ENCODE peak calls at places on chromosomes 16 and 17, in four cellular contexts. L, Z, N and A are unnamed samples.

GRCh38 chr17:37848690-37849616 is 75.3 kb upstream of the TBC1D3K start:
- DNase-seq in L (no peak), Z (peak), N (no peak), A (no peak)

GRCh38 chr16:11405331-11406176 is 60.3 kb downstream of the RMI2 start:
- DNase-seq in Z (no peak), L (peak), N (no peak), A (no peak)

GRCh38 chr16:12502671-12503070 is 301.0 kb downstream of the CPPED1 start:
- DNase-seq in Z (no peak), L (no peak), N (no peak), A (no peak)

GRCh38 chr17:59221159-59221847 is 992 bp downstream of the GDPD1 start:
- DNase-seq in L (no peak), Z (no peak), N (no peak), A (no peak)

GRCh38 chr17:40542562-40543411 is 22.5 kb downstream of the CCR7 start:
- DNase-seq in L (peak), N (no peak), Z (peak), A (peak)

GRCh38 chr17:7004398-7005253 is 7.8 kb upstream of the RNASEK start:
- DNase-seq in N (peak), Z (no peak), L (peak), A (no peak)

GRCh38 chr16:79897444-79898146 is 297.1 kb upstream of the MAF start:
- DNase-seq in N (no peak), L (peak), Z (no peak), A (no peak)

GRCh38 chr17:2120550-2121335 is 65.8 kb downstream of the HIC1 start:
- DNase-seq in Z (no peak), N (no peak), L (no peak), A (no peak)

GRCh38 chr16:9186061-9186460 is 94.6 kb downstream of the HAPSTR1 start:
- DNase-seq in L (no peak), N (no peak), Z (no peak), A (no peak)

GRCh38 chr16:11414815-11415775 is 69.8 kb downstream of the RMI2 start:
- DNase-seq in Z (no peak), L (no peak), N (no peak), A (no peak)

GRCh38 chr16:13471036-13471435 is 448.9 kb upstream of the ERCC4 start:
- DNase-seq in Z (no peak), L (no peak), N (no peak), A (no peak)

GRCh38 chr17:49338883-49339282 is 23.2 kb downstream of the ZNF652 start:
- DNase-seq in N (no peak), Z (no peak), L (no peak), A (no peak)

GRCh38 chr16:81790772-81791171 is 11.7 kb downstream of the PLCG2 start:
- DNase-seq in Z (no peak), L (no peak), N (no peak), A (no peak)

GRCh38 chr17:42387221-42387657 is 1.0 kb downstream of the STAT3 start:
- DNase-seq in Z (no peak), N (peak), L (peak), A (no peak)

GRCh38 chr16:72996291-72997062 is 51.5 kb downstream of the ZFHX3 start:
- DNase-seq in N (peak), L (peak), Z (no peak), A (no peak)

GRCh38 chr16:75433732-75434413 is 570 bp upstream of the CFDP1 start:
- DNase-seq in N (peak), Z (peak), L (peak), A (peak)

GRCh38 chr16:57544129-57544653 is 1.7 kb downstream of the ADGRG5 start:
- DNase-seq in Z (no peak), N (no peak), L (peak), A (peak)

GRCh38 chr17:79821331-79822095 is 17.7 kb downstream of the CBX4 start:
- DNase-seq in Z (no peak), N (no peak), L (no peak), A (no peak)

GRCh38 chr16:50696575-50697420 is 3.4 kb downstream of the NOD2 start:
- DNase-seq in L (peak), N (peak), Z (no peak), A (peak)

GRCh38 chr17:45361451-45361850 is 44.6 kb upstream of the MAP3K14 start:
- DNase-seq in Z (no peak), L (no peak), N (no peak), A (no peak)

GRCh38 chr17:57927048-57927723 is 28.0 kb downstream of the CUEDC1 start:
- DNase-seq in Z (peak), L (peak), N (peak), A (no peak)

GRCh38 chr16:80527297-80527696 is 13.5 kb upstream of the DYNLRB2 start:
- DNase-seq in L (peak), N (no peak), Z (no peak), A (no peak)

GRCh38 chr16:15608398-15609285 is 34.3 kb downstream of the MARF1 start:
- DNase-seq in L (no peak), N (no peak), Z (no peak), A (no peak)

GRCh38 chr16:79768594-79768993 is 168.1 kb upstream of the MAF start:
- DNase-seq in Z (no peak), N (no peak), L (peak), A (no peak)

DNA sequence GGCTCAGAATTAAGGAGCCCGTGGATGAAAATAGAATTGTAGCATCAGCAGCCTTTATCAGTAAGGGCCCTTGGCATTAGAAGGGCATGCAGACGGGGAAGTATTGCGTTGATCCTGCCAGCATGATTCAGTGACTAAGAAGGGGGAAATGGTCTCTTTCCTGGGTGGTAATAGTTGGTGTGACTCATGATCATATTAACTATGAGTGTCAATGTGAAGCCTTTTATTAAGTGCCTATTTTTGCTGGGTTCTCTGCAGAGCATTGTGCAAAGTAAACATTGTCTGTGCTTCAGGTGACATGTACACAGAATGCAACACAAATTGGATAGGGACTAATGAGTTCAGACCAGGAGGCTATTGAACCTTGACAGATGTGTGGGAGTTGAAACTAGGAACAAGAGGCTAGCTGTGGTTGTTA is 24.5 kb downstream of the RCVRN start:
- DNase-seq in L (no peak), N (no peak), Z (no peak), A (no peak)
- TF ChIP-seq CTCF in L (no peak), N (no peak), Z (no peak), A (no peak)

GRCh38 chr16:527015-527903 is at the start of gene CAPN15:
- DNase-seq in L (peak), Z (peak), N (peak), A (peak)
- TF ChIP-seq CTCF in L (peak), Z (peak), N (no peak), A (no peak)

GRCh38 chr17:3891626-3892094 is 1.2 kb downstream of the CAMKK1 start:
- DNase-seq in L (no peak), Z (no peak), N (no peak), A (no peak)

GRCh38 chr17:3893003-3893719 is at the start of gene CAMKK1:
- DNase-seq in Z (peak), N (peak), L (peak), A (peak)

GRCh38 chr17:3893720-3894116 is 865 bp upstream of the CAMKK1 start:
- DNase-seq in Z (no peak), L (no peak), N (no peak), A (no peak)

GRCh38 chr17:3890893-3891219 is 2.0 kb downstream of the CAMKK1 start:
- DNase-seq in Z (no peak), N (no peak), L (no peak), A (no peak)

DNA sequence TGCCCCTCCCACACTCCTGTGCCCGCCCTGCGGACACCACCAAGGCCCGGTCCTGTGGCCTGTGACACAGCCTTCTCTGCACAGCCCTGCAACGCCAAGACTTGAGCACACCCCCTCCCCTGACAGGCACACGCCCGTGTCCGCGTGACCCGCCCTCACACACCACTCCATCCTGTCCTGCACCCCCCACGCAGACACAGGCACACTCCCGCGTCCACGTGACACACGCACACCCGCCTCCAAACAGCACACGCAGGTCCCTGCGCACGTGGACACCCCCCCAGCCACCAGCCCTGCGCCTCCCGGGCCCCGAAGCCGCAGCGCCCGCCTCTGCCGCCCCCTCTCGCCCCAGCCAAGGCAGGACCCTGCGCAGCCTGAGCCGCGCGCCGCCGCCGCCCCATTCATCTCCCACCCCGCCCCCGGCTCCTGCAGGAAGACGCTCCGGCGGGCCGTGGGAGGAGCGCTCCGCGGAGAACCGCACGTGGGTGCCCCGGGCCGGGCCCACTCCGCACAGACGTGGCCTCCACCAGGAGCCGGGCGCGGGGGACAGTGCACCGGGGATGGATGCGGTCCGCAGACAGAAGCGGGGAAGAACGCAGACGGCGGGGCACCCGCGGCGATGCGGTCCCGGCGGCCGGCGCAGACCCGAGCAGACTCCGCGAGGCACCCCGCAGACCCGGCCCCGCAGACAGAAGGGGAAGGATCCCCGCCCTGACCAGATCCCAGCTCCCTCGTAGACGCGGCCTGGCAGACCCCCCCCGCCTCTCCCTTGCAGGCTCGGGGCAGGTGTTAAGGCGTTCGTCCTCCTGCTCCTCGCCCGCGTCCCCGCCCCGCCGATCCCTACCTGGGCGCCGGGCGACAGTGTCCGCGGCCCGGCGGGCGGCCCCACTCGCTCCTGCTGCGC is 506 bp downstream of the CAMKK1 start:
- DNase-seq in Z (no peak), N (peak), L (peak), A (peak)
- TF ChIP-seq CTCF in Z (no peak), N (no peak), L (no peak), A (no peak)

GRCh38 chr17:83156408-83156807 is 77.0 kb downstream of the METRNL start:
- DNase-seq in L (no peak), N (no peak), Z (peak), A (no peak)
- TF ChIP-seq CTCF in L (no peak), N (no peak), Z (no peak), A (no peak)

DNA sequence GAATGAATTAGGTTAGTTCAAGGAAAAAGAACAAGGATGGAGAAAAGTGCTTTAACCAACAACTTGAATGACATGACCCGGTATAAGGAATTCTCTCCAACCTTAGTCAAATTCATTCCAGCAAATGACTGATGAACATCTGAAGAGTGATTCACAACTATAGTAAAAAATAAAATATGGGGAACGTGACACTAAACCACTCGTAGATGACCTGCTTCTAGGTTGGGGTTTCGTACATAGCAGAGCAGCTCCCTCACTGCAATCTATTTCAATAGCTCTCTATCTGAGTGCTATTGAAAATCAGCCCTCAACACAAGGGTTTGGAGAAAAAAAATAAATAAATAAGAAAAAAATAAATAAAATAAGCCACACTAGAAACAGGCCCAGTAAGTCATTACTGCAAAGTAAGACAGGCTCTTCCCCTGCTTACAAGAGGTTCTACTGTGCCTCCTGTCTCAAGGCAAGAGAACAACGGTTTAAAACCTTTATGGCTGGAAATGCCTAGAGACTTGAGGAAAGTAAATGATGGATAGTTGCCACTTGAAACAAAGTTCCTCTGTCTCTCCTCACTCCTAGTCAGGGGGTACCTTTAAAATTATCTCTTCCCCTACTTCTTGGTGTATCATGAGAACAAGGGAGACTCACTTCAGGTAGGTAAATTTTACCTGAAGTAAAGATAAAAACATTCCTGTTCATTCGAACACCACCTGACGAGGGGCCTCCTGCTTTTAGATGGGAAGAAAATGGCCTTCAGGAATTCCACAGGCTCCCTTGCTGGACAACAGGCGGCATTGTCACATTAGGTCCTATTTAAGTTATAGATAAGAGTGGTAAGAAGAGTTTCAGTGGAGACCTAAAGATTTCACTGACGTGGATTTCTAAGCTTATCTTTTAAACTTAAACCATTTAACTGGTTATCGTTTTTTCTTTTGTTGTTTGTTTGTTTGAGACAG is 20.5 kb downstream of the COG7 start:
- DNase-seq in L (no peak), N (no peak), Z (no peak), A (no peak)
- TF ChIP-seq CTCF in L (no peak), N (no peak), Z (no peak), A (no peak)

DNA sequence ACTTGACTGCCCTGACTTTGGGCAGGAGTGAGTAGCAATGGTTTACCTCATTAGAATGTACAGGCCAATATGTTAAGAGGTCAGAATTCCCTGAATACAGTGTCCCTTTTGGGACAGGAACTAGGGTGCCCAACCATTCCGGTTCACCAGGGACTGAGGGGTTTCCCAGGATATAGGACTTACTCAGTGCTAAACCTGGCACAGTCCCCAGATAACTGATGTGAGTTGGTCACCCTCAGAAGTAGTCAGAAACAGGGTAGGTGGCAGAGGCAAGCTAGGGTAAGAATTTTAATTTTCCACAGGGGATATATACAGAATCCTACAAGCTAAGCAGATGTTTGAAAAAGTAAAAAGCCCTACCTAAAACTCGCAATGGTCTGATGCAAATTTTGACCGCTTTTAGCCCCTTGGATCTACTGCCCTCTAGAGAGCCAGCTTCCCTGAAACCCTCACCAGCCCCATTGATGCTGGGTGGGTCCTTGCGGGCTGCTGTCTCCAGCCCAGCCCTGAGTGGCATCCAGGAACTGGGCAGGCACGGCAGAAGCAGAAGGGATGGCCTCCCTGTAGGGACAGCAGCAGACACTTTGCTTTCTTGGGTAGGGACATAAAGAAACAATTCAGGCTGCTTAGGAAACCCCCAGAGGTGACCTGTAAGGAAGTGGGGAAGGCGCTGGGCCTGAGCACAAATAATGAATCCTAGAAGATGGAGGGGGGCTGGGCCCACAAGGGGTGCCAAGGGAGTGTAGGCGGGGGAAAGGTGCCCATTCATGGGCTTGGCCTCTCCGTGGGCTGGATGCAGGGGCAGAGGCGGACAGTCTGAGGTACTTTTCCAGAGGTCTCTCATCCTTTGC is 434.8 kb downstream of the SLC39A11 start:
- DNase-seq in Z (no peak), N (no peak), L (peak), A (no peak)
- TF ChIP-seq CTCF in Z (no peak), N (no peak), L (no peak), A (no peak)